ENCODE peak calls at places on chromosomes 4 and X, in six cellular contexts. One of them, this sample, is unnamed.

GRCh38 chrX:69616520-69617203 is 749 bp downstream of the EDA start:
- DNase-seq in activated CD4-positive, alpha-beta T cell treated with anti-CD3 and anti-CD28 coated beads for 4 hours: no peak
- DNase-seq in AG09319: no peak
- DNase-seq in GM10248: no peak
- DNase-seq in effector CD4-positive, alpha-beta T cell: no peak
- DNase-seq in tibial artery: peak
- DNase-seq in this sample: no peak

GRCh38 chr4:41160010-41160789 is 54.1 kb downstream of the APBB2 start:
- DNase-seq in activated CD4-positive, alpha-beta T cell treated with anti-CD3 and anti-CD28 coated beads for 4 hours: no peak
- DNase-seq in AG09319: no peak
- DNase-seq in GM10248: no peak
- DNase-seq in effector CD4-positive, alpha-beta T cell: no peak
- DNase-seq in tibial artery: no peak
- DNase-seq in this sample: no peak

GRCh38 chrX:70476934-70477733 is 32.5 kb downstream of the DLG3 start:
- DNase-seq in activated CD4-positive, alpha-beta T cell treated with anti-CD3 and anti-CD28 coated beads for 4 hours: no peak
- DNase-seq in AG09319: no peak
- DNase-seq in GM10248: no peak
- DNase-seq in effector CD4-positive, alpha-beta T cell: no peak
- DNase-seq in tibial artery: peak
- DNase-seq in this sample: no peak

GRCh38 chr4:168540086-168540864 is 43.4 kb downstream of the PALLD start:
- DNase-seq in activated CD4-positive, alpha-beta T cell treated with anti-CD3 and anti-CD28 coated beads for 4 hours: no peak
- DNase-seq in AG09319: no peak
- DNase-seq in GM10248: no peak
- DNase-seq in effector CD4-positive, alpha-beta T cell: no peak
- DNase-seq in tibial artery: no peak
- DNase-seq in this sample: peak

GRCh38 chrX:103556941-103557340 is 28.4 kb upstream of the TCEAL4 start:
- DNase-seq in activated CD4-positive, alpha-beta T cell treated with anti-CD3 and anti-CD28 coated beads for 4 hours: no peak
- DNase-seq in AG09319: no peak
- DNase-seq in GM10248: no peak
- DNase-seq in effector CD4-positive, alpha-beta T cell: no peak
- DNase-seq in tibial artery: no peak
- DNase-seq in this sample: no peak

GRCh38 chr4:86032476-86033022 is 327.3 kb downstream of the MAPK10 start:
- DNase-seq in activated CD4-positive, alpha-beta T cell treated with anti-CD3 and anti-CD28 coated beads for 4 hours: no peak
- DNase-seq in AG09319: peak
- DNase-seq in GM10248: no peak
- DNase-seq in effector CD4-positive, alpha-beta T cell: no peak
- DNase-seq in tibial artery: no peak
- DNase-seq in this sample: no peak

GRCh38 chr4:166512267-166512666 is 639.2 kb downstream of the TLL1 start:
- DNase-seq in activated CD4-positive, alpha-beta T cell treated with anti-CD3 and anti-CD28 coated beads for 4 hours: no peak
- DNase-seq in AG09319: no peak
- DNase-seq in GM10248: no peak
- DNase-seq in effector CD4-positive, alpha-beta T cell: no peak
- DNase-seq in tibial artery: no peak
- DNase-seq in this sample: no peak

GRCh38 chr4:123450393-123450792 is 53.8 kb downstream of the SPRY1 start:
- DNase-seq in activated CD4-positive, alpha-beta T cell treated with anti-CD3 and anti-CD28 coated beads for 4 hours: no peak
- DNase-seq in AG09319: no peak
- DNase-seq in GM10248: no peak
- DNase-seq in effector CD4-positive, alpha-beta T cell: no peak
- DNase-seq in tibial artery: no peak
- DNase-seq in this sample: no peak

GRCh38 chr4:1194028-1194900 is 21.9 kb upstream of the SPON2 start:
- DNase-seq in activated CD4-positive, alpha-beta T cell treated with anti-CD3 and anti-CD28 coated beads for 4 hours: no peak
- DNase-seq in AG09319: no peak
- DNase-seq in GM10248: no peak
- DNase-seq in effector CD4-positive, alpha-beta T cell: no peak
- DNase-seq in tibial artery: peak
- DNase-seq in this sample: no peak

GRCh38 chrX:17535229-17535628 is 160.2 kb downstream of the NHS start:
- DNase-seq in activated CD4-positive, alpha-beta T cell treated with anti-CD3 and anti-CD28 coated beads for 4 hours: peak
- DNase-seq in AG09319: no peak
- DNase-seq in GM10248: peak
- DNase-seq in effector CD4-positive, alpha-beta T cell: no peak
- DNase-seq in tibial artery: no peak
- DNase-seq in this sample: no peak

GRCh38 chrX:41027388-41027787 is 57.9 kb upstream of the USP9X start:
- DNase-seq in activated CD4-positive, alpha-beta T cell treated with anti-CD3 and anti-CD28 coated beads for 4 hours: no peak
- DNase-seq in AG09319: peak
- DNase-seq in GM10248: no peak
- DNase-seq in effector CD4-positive, alpha-beta T cell: no peak
- DNase-seq in tibial artery: no peak
- DNase-seq in this sample: peak

GRCh38 chr4:14977836-14978235 is 24.4 kb upstream of the CPEB2 start:
- DNase-seq in activated CD4-positive, alpha-beta T cell treated with anti-CD3 and anti-CD28 coated beads for 4 hours: no peak
- DNase-seq in AG09319: no peak
- DNase-seq in GM10248: no peak
- DNase-seq in effector CD4-positive, alpha-beta T cell: no peak
- DNase-seq in tibial artery: no peak
- DNase-seq in this sample: no peak